ENCODE peak calls at places on chromosome 1, in five cellular contexts. One of them, this sample, is unnamed.

GRCh38 chr1:154683820-154684219 is 75.8 kb upstream of the ADAR start:
- DNase-seq in upper lobe of left lung: no peak
- DNase-seq in neural crest cell: no peak
- DNase-seq in suprapubic skin: no peak
- DNase-seq in HFFc6: no peak
- DNase-seq in this sample: no peak

GRCh38 chr1:232142403-232143314 is 487.3 kb downstream of the SIPA1L2 start:
- DNase-seq in upper lobe of left lung: no peak
- DNase-seq in neural crest cell: no peak
- DNase-seq in suprapubic skin: peak
- DNase-seq in HFFc6: peak
- DNase-seq in this sample: no peak

GRCh38 chr1:98304888-98305287 is 356.6 kb upstream of the SNX7 start:
- DNase-seq in upper lobe of left lung: no peak
- DNase-seq in neural crest cell: no peak
- DNase-seq in suprapubic skin: no peak
- DNase-seq in HFFc6: peak
- DNase-seq in this sample: no peak

GRCh38 chr1:208691012-208691411 is 446.8 kb upstream of the PLXNA2 start:
- DNase-seq in upper lobe of left lung: no peak
- DNase-seq in neural crest cell: no peak
- DNase-seq in suprapubic skin: no peak
- DNase-seq in HFFc6: no peak
- DNase-seq in this sample: no peak

GRCh38 chr1:177511036-177511435 is 340.3 kb downstream of the BRINP2 start:
- DNase-seq in upper lobe of left lung: no peak
- DNase-seq in neural crest cell: no peak
- DNase-seq in suprapubic skin: no peak
- DNase-seq in HFFc6: no peak
- DNase-seq in this sample: no peak

GRCh38 chr1:221458430-221459156 is 283.3 kb downstream of the DUSP10 start:
- DNase-seq in upper lobe of left lung: no peak
- DNase-seq in neural crest cell: no peak
- DNase-seq in suprapubic skin: no peak
- DNase-seq in HFFc6: peak
- DNase-seq in this sample: no peak

GRCh38 chr1:172935062-172935592 is 115.6 kb downstream of the TNFSF18 start:
- DNase-seq in upper lobe of left lung: no peak
- DNase-seq in neural crest cell: no peak
- DNase-seq in suprapubic skin: no peak
- DNase-seq in HFFc6: no peak
- DNase-seq in this sample: no peak

GRCh38 chr1:66282885-66283284 is 251.1 kb upstream of the SGIP1 start:
- DNase-seq in upper lobe of left lung: no peak
- DNase-seq in neural crest cell: no peak
- DNase-seq in suprapubic skin: no peak
- DNase-seq in HFFc6: peak
- DNase-seq in this sample: no peak

GRCh38 chr1:117235863-117236465 is 25.2 kb upstream of the VTCN1 start:
- DNase-seq in upper lobe of left lung: peak
- DNase-seq in neural crest cell: no peak
- DNase-seq in suprapubic skin: no peak
- DNase-seq in HFFc6: no peak
- DNase-seq in this sample: no peak

GRCh38 chr1:219837274-219837993 is 90.9 kb downstream of the SLC30A10 start:
- DNase-seq in upper lobe of left lung: no peak
- DNase-seq in neural crest cell: peak
- DNase-seq in suprapubic skin: no peak
- DNase-seq in HFFc6: peak
- DNase-seq in this sample: peak
- TF ChIP-seq CTCF in upper lobe of left lung: peak
- TF ChIP-seq CTCF in neural crest cell: peak
- TF ChIP-seq CTCF in suprapubic skin: no peak
- TF ChIP-seq CTCF in HFFc6: peak
- TF ChIP-seq CTCF in this sample: peak

DNA sequence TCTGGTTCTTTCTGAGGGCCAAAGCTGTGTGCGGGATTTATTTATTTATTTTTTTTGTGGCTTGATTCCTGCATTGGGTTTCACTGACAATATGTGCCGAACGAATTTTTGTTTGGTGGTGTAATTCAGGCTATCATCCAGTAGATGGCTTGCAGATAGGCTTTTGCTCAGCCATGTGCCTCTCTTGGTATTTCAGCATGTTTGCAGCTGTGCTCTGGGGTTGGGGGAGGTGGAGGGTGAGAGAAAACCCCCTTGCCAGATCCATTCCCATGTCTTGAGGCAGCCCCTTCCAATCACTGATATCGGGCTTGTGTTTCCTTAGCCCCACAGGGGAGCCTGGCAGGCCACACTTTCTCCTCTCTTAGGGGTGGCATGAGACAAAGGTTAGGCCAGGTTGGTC is 302.4 kb downstream of the PTGER3 start:
- DNase-seq in upper lobe of left lung: no peak
- DNase-seq in neural crest cell: no peak
- DNase-seq in suprapubic skin: no peak
- DNase-seq in HFFc6: peak
- DNase-seq in this sample: no peak
- TF ChIP-seq CTCF in upper lobe of left lung: no peak
- TF ChIP-seq CTCF in neural crest cell: peak
- TF ChIP-seq CTCF in suprapubic skin: no peak
- TF ChIP-seq CTCF in HFFc6: peak
- TF ChIP-seq CTCF in this sample: peak

DNA sequence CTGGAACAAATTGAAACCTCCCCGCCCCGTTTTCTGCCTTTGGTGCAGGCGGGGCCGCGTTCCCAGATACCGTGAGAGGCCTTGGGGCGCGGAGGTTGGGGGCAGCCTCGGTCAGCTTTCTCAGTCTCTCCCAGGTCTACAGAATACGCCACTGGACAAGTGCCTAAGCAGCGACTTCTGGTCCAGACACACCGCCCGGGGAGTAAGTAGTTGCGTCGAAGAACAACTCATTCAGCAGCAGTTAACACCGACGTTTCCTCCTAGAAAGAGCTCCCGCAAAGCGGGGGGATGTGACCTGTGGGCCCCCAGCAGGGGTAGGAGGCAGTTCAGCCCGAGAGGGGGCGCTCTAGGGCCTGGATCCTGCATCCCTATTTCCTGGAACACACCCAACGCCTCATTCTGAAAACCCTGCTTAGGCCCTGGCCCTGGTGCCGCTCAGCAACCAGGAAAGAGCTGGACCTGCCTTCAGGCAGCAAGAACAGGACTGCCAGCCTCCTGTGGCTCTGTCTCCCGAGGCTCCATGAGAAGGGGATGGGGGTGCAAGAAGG is 6.5 kb upstream of the BARHL2 start:
- DNase-seq in upper lobe of left lung: no peak
- DNase-seq in neural crest cell: no peak
- DNase-seq in suprapubic skin: no peak
- DNase-seq in HFFc6: no peak
- DNase-seq in this sample: peak
- TF ChIP-seq CTCF in upper lobe of left lung: no peak
- TF ChIP-seq CTCF in neural crest cell: peak
- TF ChIP-seq CTCF in suprapubic skin: no peak
- TF ChIP-seq CTCF in HFFc6: peak
- TF ChIP-seq CTCF in this sample: peak

GRCh38 chr1:182279302-182279701 is 112.3 kb downstream of the GLUL start:
- DNase-seq in upper lobe of left lung: no peak
- DNase-seq in neural crest cell: no peak
- DNase-seq in suprapubic skin: no peak
- DNase-seq in HFFc6: no peak
- DNase-seq in this sample: no peak

GRCh38 chr1:182283746-182284544 is 107.6 kb downstream of the GLUL start:
- DNase-seq in upper lobe of left lung: no peak
- DNase-seq in neural crest cell: no peak
- DNase-seq in suprapubic skin: no peak
- DNase-seq in HFFc6: no peak
- DNase-seq in this sample: no peak

GRCh38 chr1:182280521-182280920 is 111.1 kb downstream of the GLUL start:
- DNase-seq in upper lobe of left lung: no peak
- DNase-seq in neural crest cell: no peak
- DNase-seq in suprapubic skin: no peak
- DNase-seq in HFFc6: no peak
- DNase-seq in this sample: no peak

GRCh38 chr1:182279724-182280506 is 111.7 kb downstream of the GLUL start:
- DNase-seq in upper lobe of left lung: no peak
- DNase-seq in neural crest cell: peak
- DNase-seq in suprapubic skin: peak
- DNase-seq in HFFc6: no peak
- DNase-seq in this sample: no peak

DNA sequence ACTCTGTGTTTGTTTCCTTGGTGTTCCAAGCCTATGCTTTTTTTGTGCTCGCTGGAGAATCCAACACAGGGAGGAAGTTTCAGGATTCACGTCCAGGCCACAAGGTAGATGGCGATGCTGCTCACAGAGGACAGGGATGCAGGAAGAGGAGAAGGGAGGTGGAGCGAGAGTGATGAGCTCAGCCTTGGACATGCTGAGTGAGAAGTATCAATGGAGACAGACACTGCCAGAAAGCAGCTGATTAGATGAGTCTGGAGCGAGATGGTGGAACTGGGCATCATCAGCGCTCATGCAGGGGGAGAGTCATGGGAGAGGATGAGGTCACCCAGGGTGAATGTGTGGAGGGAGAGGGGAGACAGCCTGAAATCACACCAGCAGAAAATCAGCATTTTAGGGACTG is 110.0 kb downstream of the GLUL start:
- DNase-seq in upper lobe of left lung: no peak
- DNase-seq in neural crest cell: no peak
- DNase-seq in suprapubic skin: no peak
- DNase-seq in HFFc6: no peak
- DNase-seq in this sample: no peak
- TF ChIP-seq CTCF in upper lobe of left lung: no peak
- TF ChIP-seq CTCF in neural crest cell: no peak
- TF ChIP-seq CTCF in suprapubic skin: no peak
- TF ChIP-seq CTCF in HFFc6: no peak
- TF ChIP-seq CTCF in this sample: no peak

GRCh38 chr1:35558374-35559316 is 1.0 kb downstream of the NCDN start:
- DNase-seq in upper lobe of left lung: no peak
- DNase-seq in neural crest cell: peak
- DNase-seq in suprapubic skin: peak
- DNase-seq in HFFc6: no peak
- DNase-seq in this sample: peak
- TF ChIP-seq CTCF in upper lobe of left lung: no peak
- TF ChIP-seq CTCF in neural crest cell: no peak
- TF ChIP-seq CTCF in suprapubic skin: no peak
- TF ChIP-seq CTCF in HFFc6: no peak
- TF ChIP-seq CTCF in this sample: no peak

DNA sequence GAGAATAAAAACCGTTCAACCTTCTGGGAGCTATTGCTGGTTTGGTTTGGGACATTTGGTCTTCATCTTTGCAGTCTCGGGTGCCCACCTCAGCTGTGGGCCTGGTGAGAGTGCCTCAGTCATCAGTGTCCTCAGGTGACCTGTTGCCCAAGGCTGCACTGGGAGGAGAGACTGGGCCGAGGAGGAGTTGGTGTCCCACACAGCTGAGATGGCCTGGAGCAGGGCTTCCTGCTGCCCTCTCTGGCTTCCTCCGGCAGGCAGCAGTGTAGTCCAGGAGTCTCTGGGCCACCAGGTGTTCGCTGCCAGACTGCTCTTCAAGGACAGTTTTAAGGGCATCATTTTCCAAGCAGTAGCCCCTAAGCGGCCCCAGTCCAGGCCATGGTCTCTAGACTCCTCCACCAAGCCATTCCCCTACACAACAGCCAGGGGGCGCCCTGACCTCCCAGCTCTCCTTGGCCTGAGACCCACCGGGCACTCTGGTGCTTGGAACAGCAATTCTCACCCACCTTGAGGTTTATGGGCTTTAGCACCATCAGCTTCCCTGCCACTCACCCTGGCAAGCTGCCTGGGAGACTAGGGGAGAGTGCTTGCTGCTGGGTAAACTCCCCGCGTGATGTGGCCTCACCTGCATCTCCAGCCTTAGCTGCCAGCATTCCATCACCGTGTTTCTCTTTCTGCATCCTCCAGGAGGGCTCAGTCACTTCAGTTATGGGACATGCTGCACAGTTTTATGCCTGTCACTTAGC is 9.1 kb upstream of the SYTL1 start:
- DNase-seq in upper lobe of left lung: peak
- DNase-seq in neural crest cell: peak
- DNase-seq in suprapubic skin: no peak
- DNase-seq in HFFc6: no peak
- DNase-seq in this sample: peak
- TF ChIP-seq CTCF in upper lobe of left lung: peak
- TF ChIP-seq CTCF in neural crest cell: peak
- TF ChIP-seq CTCF in suprapubic skin: peak
- TF ChIP-seq CTCF in HFFc6: peak
- TF ChIP-seq CTCF in this sample: peak

This sample was measured in nephron progenitor cell.